ENCODE peak calls at places on chromosomes 11 and 22, in seven cellular contexts. A is activated T-helper 1 cell treated with anti-CD3 and anti-CD28 coated beads, Interleukin-12 subunit alpha, Interleukin-12 subunit beta, Interleukin-2, Interleukin-4 antibody, amounts not matched to agents 30 ng/mL and 10 ng/mL and 1 ng/mL, durations not matched to agents 14 hours and 24 hours and 36 hours; B is NCI-H460; L is mucosa of descending colon; O is B cell; W is T47D; Q is HFFc6. V is an unnamed sample.

GRCh38 chr22:30265851-30266444 is 703 bp downstream of the OSM start:
- DNase-seq in A (peak; percentile 79), B (no peak), L (no peak), O (peak; percentile 80), W (no peak), Q (no peak), V (no peak)

GRCh38 chr11:128045094-128045725 is 542.1 kb downstream of the ETS1 start:
- DNase-seq in A (no peak), B (no peak), L (no peak), O (no peak), W (no peak), Q (no peak), V (no peak)

GRCh38 chr11:30786392-30787120 is 200.4 kb upstream of the MPPED2 start:
- DNase-seq in A (no peak), B (no peak), L (no peak), O (no peak), W (no peak), Q (no peak), V (no peak)

GRCh38 chr11:67438121-67438902 is 830 bp upstream of the PTPRCAP start:
- DNase-seq in A (peak; percentile 72), B (no peak), L (no peak), O (no peak), W (no peak), Q (no peak), V (peak; percentile 83)

GRCh38 chr11:69840371-69841169 is 21.4 kb upstream of the FGF3 start:
- DNase-seq in A (no peak), B (no peak), L (no peak), O (no peak), W (no peak), Q (no peak), V (no peak)

GRCh38 chr11:723120-723883 is 17.3 kb downstream of the EPS8L2 start:
- DNase-seq in A (peak; percentile 40), B (no peak), L (peak; percentile 73), O (peak; percentile 71), W (no peak), Q (peak; percentile 52), V (peak; percentile 59)

GRCh38 chr11:1953489-1954284 is 6.6 kb downstream of the MRPL23 start:
- DNase-seq in A (no peak), B (no peak), L (peak; percentile 3), O (peak; percentile 36), W (no peak), Q (no peak), V (no peak)

GRCh38 chr11:74004694-74005615 is 3.9 kb downstream of the UCP3 start:
- DNase-seq in A (peak; percentile 84), B (no peak), L (peak; percentile 59), O (peak; percentile 71), W (no peak), Q (no peak), V (no peak)

GRCh38 chr11:95512682-95513081 is 276.9 kb downstream of the FAM76B start:
- DNase-seq in A (no peak), B (peak; percentile 51), L (peak; percentile 28), O (no peak), W (no peak), Q (peak; percentile 33), V (no peak)

GRCh38 chr22:20240900-20241299 is 27.2 kb downstream of the RTN4R start:
- DNase-seq in A (no peak), B (no peak), L (no peak), O (no peak), W (no peak), Q (no peak), V (no peak)

GRCh38 chr22:38901111-38901641 is 29.2 kb upstream of the CBX6 start:
- DNase-seq in A (no peak), B (no peak), L (no peak), O (no peak), W (no peak), Q (no peak), V (peak; percentile 68)

GRCh38 chr22:50529416-50530279 is at the start of gene TYMP:
- DNase-seq in A (peak; percentile 81), B (no peak), L (peak; percentile 85), O (peak; percentile 74), W (peak; percentile 64), Q (no peak), V (peak; percentile 47)

GRCh38 chr11:59891781-59892181 is 13.2 kb downstream of the OOSP3 start:
- DNase-seq in A (no peak), B (no peak), L (no peak), O (no peak), W (no peak), Q (no peak), V (no peak)

GRCh38 chr11:128133501-128133900 is 453.9 kb downstream of the ETS1 start:
- DNase-seq in A (no peak), B (no peak), L (no peak), O (no peak), W (no peak), Q (no peak), V (no peak)

GRCh38 chr11:99803501-99803900 is 782.8 kb downstream of the CNTN5 start:
- DNase-seq in A (no peak), B (no peak), L (no peak), O (no peak), W (no peak), Q (no peak), V (no peak)

GRCh38 chr11:27429740-27430451 is 42.7 kb downstream of the LGR4 start:
- DNase-seq in A (no peak), B (no peak), L (no peak), O (no peak), W (no peak), Q (peak; percentile 10), V (no peak)

GRCh38 chr11:89067264-89067663 is 1.5 kb upstream of the GRM5 start:
- DNase-seq in A (no peak), B (no peak), L (no peak), O (no peak), W (no peak), Q (no peak), V (no peak)

GRCh38 chr22:40469181-40469580 is 98.8 kb downstream of the SGSM3 start:
- DNase-seq in A (no peak), B (no peak), L (no peak), O (no peak), W (no peak), Q (no peak), V (no peak)

GRCh38 chr11:9759519-9760179 is 95.8 kb downstream of the SWAP70 start:
- DNase-seq in A (peak; percentile 80), B (peak; percentile 60), L (peak; percentile 84), O (peak; percentile 98), W (no peak), Q (peak; percentile 99), V (peak; percentile 98)

GRCh38 chr11:93075782-93076181 is 106.3 kb downstream of the MTNR1B start:
- DNase-seq in A (no peak), B (no peak), L (no peak), O (no peak), W (no peak), Q (no peak), V (no peak)

GRCh38 chr22:49983148-49984042 is 22.8 kb downstream of the PIM3 start:
- DNase-seq in A (no peak), B (no peak), L (no peak), O (no peak), W (no peak), Q (no peak), V (no peak)